ENCODE peak calls at places on chromosomes 16 and 17, in four cellular contexts. M, Y, D and X are unnamed samples.

GRCh38 chr16:85612801-85613608 is at the start of gene GSE1:
- DNase-seq in M (peak), D (no peak), Y (peak), X (peak)

GRCh38 chr17:10499950-10500349 is 18.4 kb downstream of the MYH1 start:
- DNase-seq in M (no peak), D (no peak), Y (no peak), X (no peak)

GRCh38 chr16:19236561-19236960 is 49.0 kb upstream of the CLEC19A start:
- DNase-seq in M (peak), D (no peak), Y (no peak), X (no peak)

GRCh38 chr17:35879748-35880654 is at the start of gene CCL5:
- DNase-seq in Y (peak), M (no peak), D (peak), X (no peak)

GRCh38 chr16:58563235-58563634 is 47.9 kb downstream of the SETD6 start:
- DNase-seq in D (no peak), M (no peak), Y (no peak), X (no peak)

GRCh38 chr17:6187836-6188235 is 117.7 kb downstream of the WSCD1 start:
- DNase-seq in M (no peak), Y (no peak), D (no peak), X (no peak)

GRCh38 chr17:19830061-19830460 is 37.7 kb downstream of the ULK2 start:
- DNase-seq in Y (no peak), D (no peak), M (no peak), X (no peak)

GRCh38 chr16:1333149-1333812 is at the start of gene BAIAP3:
- DNase-seq in Y (peak), M (peak), D (no peak), X (peak)

GRCh38 chr17:78990349-78991016 is 10.8 kb upstream of the LGALS3BP start:
- DNase-seq in M (no peak), D (no peak), Y (no peak), X (no peak)